ENCODE peak calls at places on chromosomes 1 and 21, in eight cellular contexts. D is fibroblast of lung; C is stimulated activated CD8-positive, alpha-beta memory T cell treated with anti-CD3 and anti-CD28 coated beads, Interleukin-7, amount 100 ng/mL, for 1 hour; I is hepatocyte; J is T47D; B is HEK293T; A is left lung; S is mesothelial cell of epicardium. X is an unnamed sample.

GRCh38 chr21:39011911-39012310 is 171.3 kb downstream of the PSMG1 start:
- DNase-seq in C (no peak), I (no peak), A (no peak), B (no peak), J (no peak), D (no peak), S (no peak), X (no peak)

GRCh38 chr1:99735852-99736251 is 30.6 kb downstream of the FRRS1 start:
- DNase-seq in C (no peak), A (no peak), S (no peak), J (no peak), I (no peak), D (no peak), B (no peak), X (no peak)

GRCh38 chr1:227883073-227883520 is 64.6 kb downstream of the WNT9A start:
- DNase-seq in C (no peak), B (no peak), I (no peak), D (no peak), S (no peak), J (no peak), A (no peak), X (no peak)

GRCh38 chr1:228305721-228306152 is 97.9 kb downstream of the OBSCN start:
- DNase-seq in A (peak), J (no peak), I (no peak), B (no peak), S (peak), C (no peak), D (no peak), X (no peak)

GRCh38 chr1:182080955-182081582 is 19.6 kb upstream of the ZNF648 start:
- DNase-seq in J (peak), I (peak), D (peak), S (no peak), A (no peak), C (no peak), B (peak), X (no peak)

GRCh38 chr1:207308451-207309190 is 12.9 kb upstream of the CD55 start:
- DNase-seq in B (no peak), I (no peak), J (no peak), D (no peak), A (no peak), S (no peak), C (no peak), X (no peak)

GRCh38 chr1:61606448-61607312 is 118.3 kb downstream of the TM2D1 start:
- DNase-seq in I (no peak), J (no peak), B (no peak), S (no peak), D (peak), A (peak), C (no peak), X (no peak)

GRCh38 chr1:200642481-200642880 is 21.9 kb upstream of the KIF14 start:
- DNase-seq in B (no peak), S (no peak), J (no peak), C (no peak), D (peak), I (no peak), A (no peak), X (no peak)

GRCh38 chr1:210696709-210697108 is 368.0 kb downstream of the HHAT start:
- DNase-seq in S (no peak), C (no peak), D (peak), A (no peak), J (no peak), I (no peak), B (no peak), X (no peak)

X was measured in progenitor cell of endocrine pancreas.